ENCODE peak calls at places on chromosomes 16 and 17, in five cellular contexts. One of them, this sample, is unnamed. For H3K4me1, the result is how much of the 10 kb centered on the place peaks cover.

GRCh38 chr17:51585514-51586104 is 325.3 kb downstream of the UTP18 start:
- DNase-seq in H9: peak
- DNase-seq in trophoblast cell: no peak
- DNase-seq in mesenchymal stem cell: no peak
- DNase-seq in H1: peak
- DNase-seq in this sample: peak

GRCh38 chr16:8173111-8173644 is 417.1 kb downstream of the TMEM114 start:
- DNase-seq in H9: peak
- DNase-seq in mesenchymal stem cell: peak
- DNase-seq in H1: peak
- DNase-seq in trophoblast cell: peak
- DNase-seq in this sample: peak

GRCh38 chr17:62998665-62999393 is 32.8 kb downstream of the TANC2 start:
- DNase-seq in H9: no peak
- DNase-seq in H1: no peak
- DNase-seq in trophoblast cell: peak
- DNase-seq in mesenchymal stem cell: peak
- DNase-seq in this sample: no peak

GRCh38 chr17:17342242-17342945 is 39.2 kb downstream of the NT5M start:
- DNase-seq in mesenchymal stem cell: no peak
- DNase-seq in H9: peak
- DNase-seq in H1: no peak
- DNase-seq in trophoblast cell: no peak
- DNase-seq in this sample: no peak

GRCh38 chr16:46620265-46621005 is 744 bp downstream of the SHCBP1 start:
- DNase-seq in H9: no peak
- DNase-seq in trophoblast cell: no peak
- DNase-seq in mesenchymal stem cell: peak
- DNase-seq in H1: no peak
- DNase-seq in this sample: no peak

GRCh38 chr16:1961651-1962067 is 2.3 kb downstream of the NDUFB10 start:
- DNase-seq in mesenchymal stem cell: no peak
- DNase-seq in H9: no peak
- DNase-seq in trophoblast cell: no peak
- DNase-seq in H1: no peak
- DNase-seq in this sample: no peak

GRCh38 chr16:48057085-48057484 is 98.7 kb downstream of the ABCC12 start:
- DNase-seq in H9: no peak
- DNase-seq in trophoblast cell: no peak
- DNase-seq in mesenchymal stem cell: peak
- DNase-seq in H1: no peak
- DNase-seq in this sample: no peak

GRCh38 chr16:28985611-28986041 is 774 bp downstream of the LAT start:
- DNase-seq in mesenchymal stem cell: no peak
- DNase-seq in H1: no peak
- DNase-seq in trophoblast cell: no peak
- DNase-seq in H9: no peak
- DNase-seq in this sample: no peak

GRCh38 chr16:73150790-73151189 is 102.9 kb upstream of the ZFHX3 start:
- DNase-seq in trophoblast cell: no peak
- DNase-seq in mesenchymal stem cell: no peak
- DNase-seq in H1: no peak
- DNase-seq in H9: no peak
- DNase-seq in this sample: no peak

GRCh38 chr17:66915792-66916191 is 48.7 kb upstream of the CACNG4 start:
- DNase-seq in mesenchymal stem cell: no peak
- DNase-seq in H9: no peak
- DNase-seq in H1: no peak
- DNase-seq in trophoblast cell: no peak
- DNase-seq in this sample: no peak

GRCh38 chr17:50966163-50966666 is 100.1 kb upstream of the TOB1 start:
- DNase-seq in mesenchymal stem cell: no peak
- DNase-seq in trophoblast cell: no peak
- DNase-seq in H9: no peak
- DNase-seq in H1: no peak
- DNase-seq in this sample: no peak

GRCh38 chr16:57283214-57283955 is 1.1 kb downstream of the PLLP start:
- DNase-seq in H1: no peak
- DNase-seq in H9: no peak
- DNase-seq in trophoblast cell: no peak
- DNase-seq in mesenchymal stem cell: no peak
- DNase-seq in this sample: no peak

GRCh38 chr17:66727634-66728570 is 107.0 kb upstream of the CACNG5 start:
- DNase-seq in mesenchymal stem cell: peak
- DNase-seq in H9: peak
- DNase-seq in trophoblast cell: no peak
- DNase-seq in H1: peak
- DNase-seq in this sample: peak

GRCh38 chr16:2244301-2244700 is 7.1 kb downstream of the ECI1 start:
- DNase-seq in mesenchymal stem cell: no peak
- DNase-seq in trophoblast cell: no peak
- DNase-seq in H9: peak
- DNase-seq in H1: no peak
- DNase-seq in this sample: no peak

GRCh38 chr17:57604771-57605733 is 140.0 kb downstream of the CCDC182 start:
- DNase-seq in H9: no peak
- DNase-seq in trophoblast cell: no peak
- DNase-seq in H1: no peak
- DNase-seq in mesenchymal stem cell: peak
- DNase-seq in this sample: no peak

GRCh38 chr16:86618431-86619262 is 40.3 kb downstream of the FOXL1 start:
- DNase-seq in trophoblast cell: no peak
- DNase-seq in H1: no peak
- DNase-seq in H9: no peak
- DNase-seq in mesenchymal stem cell: peak
- DNase-seq in this sample: no peak

GRCh38 chr17:65123757-65124675 is 13.2 kb upstream of the RGS9 start:
- DNase-seq in mesenchymal stem cell: peak
- DNase-seq in H1: no peak
- DNase-seq in trophoblast cell: no peak
- DNase-seq in H9: no peak
- DNase-seq in this sample: no peak

GRCh38 chr16:87344931-87345631 is 27.9 kb upstream of the C16orf95 start:
- DNase-seq in H1: no peak
- DNase-seq in trophoblast cell: no peak
- DNase-seq in H9: peak
- DNase-seq in mesenchymal stem cell: no peak
- DNase-seq in this sample: no peak

GRCh38 chr16:26963109-26963508 is 103.6 kb upstream of the C16orf82 start:
- DNase-seq in H9: peak
- DNase-seq in H1: peak
- DNase-seq in trophoblast cell: no peak
- DNase-seq in mesenchymal stem cell: no peak
- DNase-seq in this sample: no peak

DNA sequence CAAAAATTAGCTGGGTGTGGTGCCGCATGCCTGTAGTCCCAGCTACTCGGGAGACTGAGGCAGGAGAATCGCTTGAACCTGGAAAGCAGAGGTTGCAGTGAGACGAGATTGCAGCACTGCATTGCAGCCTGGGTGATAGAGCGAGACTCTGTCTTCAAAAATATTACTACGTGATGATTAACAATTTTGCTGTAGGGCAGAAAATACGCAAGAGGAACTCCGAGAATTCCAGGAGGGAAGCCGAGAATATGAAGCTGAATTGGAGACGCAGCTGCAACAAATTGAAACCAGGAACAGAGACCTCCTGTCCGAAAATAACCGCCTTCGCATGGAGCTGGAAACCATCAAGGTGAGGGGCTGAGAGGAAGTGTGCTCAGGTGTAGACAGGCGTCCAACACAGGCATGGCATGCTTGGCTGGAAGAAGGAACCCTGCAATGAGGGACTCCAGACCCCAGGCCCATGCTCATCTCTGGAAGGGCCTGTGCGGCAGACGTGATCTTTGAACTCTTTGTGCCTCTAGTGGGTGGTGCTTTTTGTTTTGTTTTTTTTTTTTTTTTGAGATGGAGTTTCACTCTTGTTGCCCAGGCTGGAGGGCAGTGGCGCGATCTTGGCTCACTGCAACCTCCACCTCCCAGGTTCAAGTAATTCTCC is 17.2 kb downstream of the NDE1 start:
- DNase-seq in mesenchymal stem cell: no peak
- DNase-seq in trophoblast cell: peak
- DNase-seq in H1: no peak
- DNase-seq in H9: no peak
- DNase-seq in this sample: no peak
- H2BK12ac ChIP-seq in mesenchymal stem cell: no peak
- H2BK12ac ChIP-seq in trophoblast cell: no peak
- H2BK12ac ChIP-seq in H1: no peak
- H2BK12ac ChIP-seq in H9: no peak
- H2BK12ac ChIP-seq in this sample: no peak

GRCh38 chr16:51984395-51984794 is 562.5 kb downstream of the TOX3 start:
- DNase-seq in mesenchymal stem cell: no peak
- DNase-seq in H1: no peak
- DNase-seq in trophoblast cell: no peak
- DNase-seq in H9: no peak
- DNase-seq in this sample: no peak

GRCh38 chr16:51981725-51982124 is 565.2 kb downstream of the TOX3 start:
- DNase-seq in H1: no peak
- DNase-seq in mesenchymal stem cell: no peak
- DNase-seq in trophoblast cell: no peak
- DNase-seq in H9: no peak
- DNase-seq in this sample: no peak

GRCh38 chr16:51987519-51987918 is 559.4 kb downstream of the TOX3 start:
- DNase-seq in H1: no peak
- DNase-seq in H9: no peak
- DNase-seq in mesenchymal stem cell: no peak
- DNase-seq in trophoblast cell: no peak
- DNase-seq in this sample: no peak

GRCh38 chr16:51988977-51989376 is 558.0 kb downstream of the TOX3 start:
- DNase-seq in mesenchymal stem cell: no peak
- DNase-seq in trophoblast cell: no peak
- DNase-seq in H1: no peak
- DNase-seq in H9: no peak
- DNase-seq in this sample: no peak

GRCh38 chr16:51982715-51983680 is 563.9 kb downstream of the TOX3 start:
- DNase-seq in mesenchymal stem cell: peak
- DNase-seq in trophoblast cell: peak
- DNase-seq in H1: peak
- DNase-seq in H9: peak
- DNase-seq in this sample: peak
- H3K4me1 ChIP-seq in mesenchymal stem cell: under half
- H3K4me1 ChIP-seq in trophoblast cell: under half
- H3K4me1 ChIP-seq in H1: under half
- H3K4me1 ChIP-seq in H9: under half
- H3K4me1 ChIP-seq in this sample: under half

GRCh38 chr17:28120766-28121165 is 78.3 kb downstream of the NLK start:
- DNase-seq in H1: no peak
- DNase-seq in mesenchymal stem cell: no peak
- DNase-seq in H9: no peak
- DNase-seq in trophoblast cell: no peak
- DNase-seq in this sample: no peak

GRCh38 chr17:28119560-28119959 is 77.1 kb downstream of the NLK start:
- DNase-seq in trophoblast cell: no peak
- DNase-seq in H9: no peak
- DNase-seq in mesenchymal stem cell: no peak
- DNase-seq in H1: no peak
- DNase-seq in this sample: no peak

GRCh38 chr17:28117304-28117703 is 74.8 kb downstream of the NLK start:
- DNase-seq in H1: no peak
- DNase-seq in trophoblast cell: no peak
- DNase-seq in H9: no peak
- DNase-seq in mesenchymal stem cell: no peak
- DNase-seq in this sample: no peak

GRCh38 chr17:28118362-28118761 is 75.9 kb downstream of the NLK start:
- DNase-seq in H9: no peak
- DNase-seq in H1: no peak
- DNase-seq in mesenchymal stem cell: peak
- DNase-seq in trophoblast cell: no peak
- DNase-seq in this sample: no peak

DNA sequence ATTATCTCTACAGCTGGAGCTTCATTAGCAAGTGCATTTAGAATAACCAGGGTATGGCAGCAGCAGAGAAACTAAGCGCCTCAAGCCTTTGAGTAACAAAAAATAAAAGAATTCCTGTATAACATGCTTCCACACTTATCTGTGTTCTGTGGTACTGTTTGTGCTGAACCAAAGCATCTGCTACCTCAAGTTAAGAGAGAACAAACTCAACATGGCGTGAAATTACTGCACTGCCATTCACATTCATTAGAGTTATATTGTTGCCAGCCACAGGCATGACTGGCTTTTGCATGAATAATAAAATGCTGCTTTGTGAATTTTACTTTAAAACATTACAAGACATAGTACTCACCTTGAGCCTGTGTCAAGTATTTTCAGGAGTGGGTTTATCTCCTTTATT is 76.6 kb downstream of the NLK start:
- DNase-seq in trophoblast cell: no peak
- DNase-seq in mesenchymal stem cell: no peak
- DNase-seq in H1: no peak
- DNase-seq in H9: no peak
- DNase-seq in this sample: no peak
- H3K18ac ChIP-seq in trophoblast cell: no peak
- H3K18ac ChIP-seq in mesenchymal stem cell: no peak
- H3K18ac ChIP-seq in H1: no peak
- H3K18ac ChIP-seq in H9: no peak
- H3K18ac ChIP-seq in this sample: no peak

GRCh38 chr17:78428842-78429617 is 50.6 kb downstream of the PGS1 start:
- DNase-seq in trophoblast cell: no peak
- DNase-seq in H1: no peak
- DNase-seq in H9: no peak
- DNase-seq in mesenchymal stem cell: no peak
- DNase-seq in this sample: no peak
- H2BK12ac ChIP-seq in trophoblast cell: no peak
- H2BK12ac ChIP-seq in H1: no peak
- H2BK12ac ChIP-seq in H9: no peak
- H2BK12ac ChIP-seq in mesenchymal stem cell: peak
- H2BK12ac ChIP-seq in this sample: no peak

This sample was measured in neuronal stem cell.